ENCODE peak calls at places on chromosomes 6 and 20, in four cellular contexts. K, H, L and S are unnamed samples. For H3K4me1, the result is how much of the 10 kb centered on the place peaks cover.

GRCh38 chr6:53042112-53042511 is 23.1 kb upstream of the FBXO9 start:
- DNase-seq in K (no peak), H (no peak), L (no peak), S (no peak)

GRCh38 chr20:63050406-63050805 is 43.6 kb upstream of the BHLHE23 start:
- DNase-seq in K (no peak), H (peak), L (peak), S (no peak)

GRCh38 chr6:44010411-44011349 is 116.6 kb downstream of the MRPL14 start:
- DNase-seq in K (no peak), H (peak), L (peak), S (peak)

GRCh38 chr6:72218125-72218524 is 331.8 kb downstream of the RIMS1 start:
- DNase-seq in K (peak), H (no peak), L (no peak), S (peak)

GRCh38 chr6:40326689-40327404 is 260.3 kb downstream of the LRFN2 start:
- DNase-seq in K (no peak), H (no peak), L (no peak), S (no peak)

GRCh38 chr20:38315290-38315966 is 11.5 kb downstream of the BPI start:
- DNase-seq in K (no peak), H (no peak), L (no peak), S (no peak)

GRCh38 chr6:68740828-68741500 is 105.9 kb downstream of the ADGRB3 start:
- DNase-seq in K (no peak), H (no peak), L (no peak), S (no peak)

GRCh38 chr20:48620486-48621255 is 207.1 kb downstream of the PREX1 start:
- DNase-seq in K (peak), H (peak), L (peak), S (peak)

GRCh38 chr6:46010771-46011170 is 4.9 kb downstream of the CLIC5 start:
- DNase-seq in K (no peak), H (no peak), L (no peak), S (no peak)

GRCh38 chr6:35668708-35669440 is 19.8 kb downstream of the FKBP5 start:
- DNase-seq in K (no peak), H (no peak), L (no peak), S (no peak)

GRCh38 chr6:70668499-70668812 is 773 bp downstream of the SMAP1 start:
- DNase-seq in K (no peak), H (no peak), L (no peak), S (no peak)

GRCh38 chr20:2578430-2579192 is 42.2 kb downstream of the TMC2 start:
- DNase-seq in K (no peak), H (no peak), L (no peak), S (no peak)

GRCh38 chr20:6231551-6231950 is 108.7 kb upstream of the FERMT1 start:
- DNase-seq in K (no peak), H (no peak), L (no peak), S (no peak)

GRCh38 chr20:58261660-58262059 is 33.2 kb upstream of the ANKRD60 start:
- DNase-seq in K (no peak), H (no peak), L (no peak), S (no peak)

GRCh38 chr20:12305555-12305954 is 387.9 kb downstream of the BTBD3 start:
- DNase-seq in K (no peak), H (no peak), L (no peak), S (no peak)

GRCh38 chr6:45681860-45682488 is 304.2 kb upstream of the SUPT3H start:
- DNase-seq in K (no peak), H (no peak), L (no peak), S (peak)

GRCh38 chr6:155174576-155175174 is 89.1 kb upstream of the CLDN20 start:
- DNase-seq in K (peak), H (no peak), L (peak), S (peak)

GRCh38 chr20:33944914-33945313 is 48.8 kb upstream of the RALY start:
- DNase-seq in K (no peak), H (no peak), L (no peak), S (no peak)

GRCh38 chr20:32527052-32527446 is 58.1 kb downstream of the NOL4L start:
- DNase-seq in K (no peak), H (no peak), L (no peak), S (no peak)

GRCh38 chr6:68196645-68197044 is 438.4 kb upstream of the ADGRB3 start:
- DNase-seq in K (no peak), H (no peak), L (no peak), S (no peak)

GRCh38 chr6:129104131-129104530 is 221.2 kb downstream of the LAMA2 start:
- DNase-seq in K (no peak), H (no peak), L (no peak), S (no peak)

GRCh38 chr20:47273591-47274235 is 82.8 kb downstream of the ZMYND8 start:
- DNase-seq in K (no peak), H (no peak), L (no peak), S (no peak)

GRCh38 chr6:91020741-91021140 is 433.9 kb upstream of the MAP3K7 start:
- DNase-seq in K (no peak), H (no peak), L (no peak), S (no peak)

GRCh38 chr20:38997622-38998021 is 35.5 kb downstream of the DHX35 start:
- DNase-seq in K (no peak), H (no peak), L (no peak), S (no peak)

GRCh38 chr6:118980063-118980462 is 45.1 kb upstream of the MCM9 start:
- DNase-seq in K (no peak), H (no peak), L (no peak), S (no peak)

GRCh38 chr20:18050628-18051027 is 7.1 kb downstream of the OVOL2 start:
- DNase-seq in K (no peak), H (no peak), L (no peak), S (no peak)

GRCh38 chr20:14647016-14647415 is 309.6 kb upstream of the FLRT3 start:
- DNase-seq in K (no peak), H (no peak), L (no peak), S (no peak)

GRCh38 chr6:88449770-88450169 is 283.6 kb upstream of the CNR1 start:
- DNase-seq in K (no peak), H (no peak), L (no peak), S (no peak)

GRCh38 chr6:72856801-72857200 is 234.9 kb downstream of the KCNQ5 start:
- DNase-seq in K (no peak), H (no peak), L (no peak), S (no peak)

GRCh38 chr20:21941941-21942805 is 236.7 kb downstream of the PAX1 start:
- DNase-seq in K (no peak), H (no peak), L (no peak), S (no peak)

GRCh38 chr20:63686094-63686491 is 10.4 kb upstream of the TNFRSF6B start:
- DNase-seq in K (no peak), H (no peak), L (no peak), S (no peak)

GRCh38 chr6:48994811-48995210 is 468.2 kb downstream of the MMUT start:
- DNase-seq in K (no peak), H (no peak), L (no peak), S (no peak)

DNA sequence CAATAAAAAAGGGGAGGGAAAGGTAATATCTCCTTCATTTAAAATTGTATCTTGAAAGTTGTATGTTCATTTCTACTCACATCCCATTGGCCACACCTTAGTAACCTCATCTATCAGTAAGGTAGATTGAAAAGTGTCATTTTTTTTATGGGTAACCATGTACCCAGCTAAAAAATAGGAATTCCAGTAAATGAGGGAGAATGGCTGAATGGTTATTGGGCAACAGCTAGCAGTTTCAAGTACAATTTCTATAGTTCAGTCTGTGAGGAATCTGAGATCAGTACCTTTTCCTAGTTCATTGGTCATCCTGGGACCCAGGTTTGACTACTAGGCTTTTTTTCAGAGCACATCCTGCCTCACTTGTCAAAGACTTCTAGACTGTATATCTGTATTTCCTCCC is 28.3 kb downstream of the PHF3 start:
- DNase-seq in K (no peak), H (no peak), L (no peak), S (no peak)
- H3K4me1 ChIP-seq in K (under half), H (under half), L (half or more), S (under half)

GRCh38 chr6:21828689-21829088 is 235.1 kb downstream of the SOX4 start:
- DNase-seq in K (no peak), H (no peak), L (no peak), S (no peak)

GRCh38 chr6:21826460-21826859 is 232.9 kb downstream of the SOX4 start:
- DNase-seq in K (no peak), H (no peak), L (no peak), S (no peak)

GRCh38 chr6:21824431-21825180 is 231.1 kb downstream of the SOX4 start:
- DNase-seq in K (no peak), H (no peak), L (no peak), S (no peak)

GRCh38 chr6:21827425-21828192 is 234.1 kb downstream of the SOX4 start:
- DNase-seq in K (no peak), H (no peak), L (no peak), S (no peak)

GRCh38 chr6:21826031-21826430 is 232.5 kb downstream of the SOX4 start:
- DNase-seq in K (peak), H (no peak), L (no peak), S (no peak)
- H3K4me1 ChIP-seq in K (under half), H (under half), L (under half), S (under half)

DNA sequence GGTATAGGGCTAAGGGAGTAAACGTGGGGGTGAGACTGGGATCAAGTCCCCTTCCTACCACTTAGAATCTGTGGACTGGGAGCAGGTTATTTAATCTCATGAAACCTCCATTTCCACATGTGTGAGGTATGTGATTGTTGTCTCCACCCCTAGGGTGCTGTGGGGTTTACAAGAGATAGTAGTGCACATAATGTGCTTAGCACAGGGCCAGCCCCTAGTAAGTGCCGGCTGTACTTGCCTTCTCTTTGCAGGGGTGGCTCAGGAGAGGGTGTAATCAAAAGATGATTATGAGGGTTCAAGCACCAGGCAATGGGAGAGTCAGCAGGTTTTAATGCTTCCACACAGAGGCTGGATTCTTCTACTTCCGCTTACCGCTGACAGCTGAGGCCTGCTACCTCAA is 6.9 kb downstream of the NT5E start:
- DNase-seq in K (no peak), H (no peak), L (no peak), S (no peak)
- H3K4me1 ChIP-seq in K (under half), H (under half), L (under half), S (under half)

DNA sequence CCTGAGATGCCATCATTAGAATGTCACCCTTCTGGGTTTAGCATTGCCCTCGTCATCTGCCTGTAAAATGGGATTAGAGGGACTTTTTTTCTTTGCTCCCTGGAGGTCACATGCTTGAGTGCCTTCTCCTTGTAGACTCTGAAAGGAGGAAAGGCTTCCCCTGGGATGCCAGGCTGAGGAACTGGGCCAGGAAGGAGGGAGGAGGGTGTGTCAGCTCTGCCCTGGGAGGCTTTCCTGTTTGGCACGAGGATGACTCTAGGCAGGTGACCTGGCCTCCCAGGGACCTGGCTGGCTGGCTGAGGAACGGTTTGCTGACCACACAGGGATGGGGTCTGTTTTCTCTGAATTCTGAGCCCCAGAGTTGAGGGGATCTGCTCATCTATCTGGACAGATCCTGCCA is 137.9 kb upstream of the RNF24 start:
- DNase-seq in K (no peak), H (peak), L (no peak), S (peak)
- H3K4me1 ChIP-seq in K (under half), H (under half), L (under half), S (under half)

GRCh38 chr20:44703183-44703925 is 11.8 kb upstream of the CCN5 start:
- DNase-seq in K (no peak), H (no peak), L (no peak), S (no peak)
- H3K4me1 ChIP-seq in K (under half), H (under half), L (half or more), S (under half)

GRCh38 chr6:125191916-125192609 is 38.5 kb downstream of the TPD52L1 start:
- DNase-seq in K (peak), H (peak), L (peak), S (peak)

GRCh38 chr6:125194980-125195379 is 41.4 kb downstream of the TPD52L1 start:
- DNase-seq in K (no peak), H (no peak), L (no peak), S (no peak)

GRCh38 chr6:125193208-125193607 is 39.6 kb downstream of the TPD52L1 start:
- DNase-seq in K (no peak), H (no peak), L (no peak), S (no peak)

GRCh38 chr6:125190667-125191066 is 37.1 kb downstream of the TPD52L1 start:
- DNase-seq in K (no peak), H (no peak), L (no peak), S (no peak)

DNA sequence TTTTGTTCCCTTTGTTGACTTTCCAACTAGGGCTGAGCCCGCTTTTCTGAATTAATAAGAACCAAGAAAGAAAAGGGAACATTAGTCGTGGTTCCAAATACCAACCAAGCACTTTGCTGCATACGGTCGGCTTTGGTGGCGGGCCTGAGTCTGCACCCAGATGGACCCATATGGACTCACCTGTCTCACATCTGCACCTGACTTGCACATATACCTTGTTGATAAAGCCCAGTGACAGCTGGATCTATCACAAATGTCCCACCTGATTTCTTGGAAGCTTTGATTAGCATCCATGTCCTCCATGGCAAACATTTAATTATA is 39.0 kb downstream of the TPD52L1 start:
- DNase-seq in K (no peak), H (no peak), L (no peak), S (no peak)
- H3K4me1 ChIP-seq in K (under half), H (under half), L (half or more), S (under half)

GRCh38 chr20:43923322-43923721 is 8.7 kb downstream of the TOX2 start:
- DNase-seq in K (no peak), H (no peak), L (no peak), S (no peak)

GRCh38 chr20:43922614-43923013 is 8.0 kb downstream of the TOX2 start:
- DNase-seq in K (no peak), H (no peak), L (no peak), S (no peak)

GRCh38 chr20:43925786-43926185 is 11.1 kb downstream of the TOX2 start:
- DNase-seq in K (no peak), H (peak), L (peak), S (no peak)

GRCh38 chr20:43925215-43925614 is 10.6 kb downstream of the TOX2 start:
- DNase-seq in K (no peak), H (peak), L (no peak), S (no peak)

GRCh38 chr20:43923917-43924316 is 9.3 kb downstream of the TOX2 start:
- DNase-seq in K (no peak), H (no peak), L (no peak), S (no peak)
- H3K4me1 ChIP-seq in K (under half), H (under half), L (under half), S (under half)

DNA sequence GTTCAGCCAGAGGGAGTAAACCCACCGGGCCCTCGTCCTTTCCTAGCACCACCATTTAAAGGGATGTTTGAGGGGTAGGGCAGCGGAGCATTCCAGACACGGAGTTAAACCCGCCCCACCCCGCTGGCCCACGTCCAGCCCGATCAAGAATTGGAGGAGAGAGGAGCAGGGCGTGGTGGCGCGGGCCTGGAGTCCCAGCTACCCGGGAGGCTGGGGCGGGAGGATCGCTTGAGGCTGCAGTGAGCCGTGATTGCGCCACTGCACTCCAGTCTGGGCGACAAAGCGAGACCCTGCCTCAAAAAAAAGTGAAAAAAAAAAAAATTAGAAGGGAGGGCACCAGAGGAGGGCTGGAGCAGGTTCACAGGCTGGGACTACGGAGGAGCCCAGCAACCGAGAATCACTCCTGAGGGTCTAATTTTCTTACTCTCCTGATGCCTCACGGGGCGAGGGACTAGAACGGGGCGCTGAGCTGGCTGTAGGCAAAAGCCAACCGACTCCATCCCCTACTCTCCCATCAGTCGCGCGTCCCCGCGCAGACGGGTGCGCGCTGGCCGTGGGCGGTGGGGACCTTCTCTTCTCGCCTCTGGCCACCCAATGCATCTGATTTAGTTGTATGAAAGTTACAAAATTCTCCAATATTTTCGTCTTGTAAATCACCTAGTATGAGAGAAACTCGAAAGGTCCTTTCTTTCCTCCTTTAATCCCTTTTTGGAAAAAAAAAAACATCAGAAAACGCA is 6.1 kb upstream of the HSPA1B start:
- DNase-seq in K (peak), H (peak), L (peak), S (peak)
- H3K4me1 ChIP-seq in K (under half), H (under half), L (half or more), S (half or more)

DNA sequence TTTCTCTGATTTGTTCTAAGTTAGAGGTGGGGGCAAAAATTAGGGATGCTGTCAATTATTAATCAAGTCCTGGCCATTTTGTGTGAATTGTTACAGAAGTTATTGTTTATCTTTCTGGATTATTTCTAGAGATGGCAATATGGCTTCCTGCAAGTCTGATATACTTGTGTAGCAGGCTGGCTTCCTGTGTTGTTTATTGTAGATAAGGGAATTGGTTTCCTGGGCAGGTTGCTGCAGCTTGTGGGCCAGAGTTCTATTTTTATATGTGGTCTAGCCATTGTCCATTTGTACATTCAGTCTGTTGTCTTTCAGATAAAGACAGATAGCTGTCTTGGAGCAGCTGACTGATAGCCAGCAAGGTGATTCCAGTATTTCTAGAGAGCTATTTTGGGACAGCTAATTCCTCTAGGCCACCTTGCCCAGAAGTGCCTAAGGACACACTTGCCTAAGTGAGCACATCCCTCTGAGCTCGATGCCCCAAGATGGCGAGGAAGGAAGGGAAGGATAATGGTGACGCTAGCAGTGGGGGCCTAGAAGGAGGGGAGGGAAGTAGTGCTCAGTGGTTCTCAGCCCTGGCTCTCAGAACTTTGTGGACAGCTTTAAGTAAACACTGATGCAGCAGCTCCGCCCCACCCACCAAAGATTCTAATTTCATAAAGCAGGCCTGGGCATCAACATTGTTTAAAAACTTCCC is 25.5 kb downstream of the DDO start:
- DNase-seq in K (no peak), H (no peak), L (no peak), S (no peak)
- H3K4me1 ChIP-seq in K (under half), H (under half), L (under half), S (under half)